ENCODE peak calls at places on chromosome 7, in four cellular contexts. K is esophagus squamous epithelium, U is tibial artery, A is IMR-90. B is an unnamed sample. For H3K4me1, the result is how much of the 10 kb centered on the place peaks cover.

GRCh38 chr7:70836946-70837345 is 295.0 kb upstream of the GALNT17 start:
- DNase-seq in K (no peak), U (no peak), A (no peak), B (no peak)

GRCh38 chr7:149150981-149151380 is 3.7 kb downstream of the ZNF398 start:
- DNase-seq in K (no peak), U (no peak), A (no peak), B (no peak)

GRCh38 chr7:19772323-19772722 is 1.1 kb downstream of the TMEM196 start:
- DNase-seq in K (no peak), U (no peak), A (no peak), B (no peak)

GRCh38 chr7:102843850-102844249 is 69.0 kb upstream of the LRRC17 start:
- DNase-seq in K (no peak), U (no peak), A (no peak), B (no peak)

GRCh38 chr7:132837529-132837928 is 244.4 kb downstream of the CHCHD3 start:
- DNase-seq in K (no peak), U (no peak), A (no peak), B (no peak)

GRCh38 chr7:41189866-41190265 is 513.0 kb downstream of the INHBA start:
- DNase-seq in K (no peak), U (no peak), A (peak), B (no peak)

GRCh38 chr7:148882192-148882591 is 1.9 kb downstream of the EZH2 start:
- DNase-seq in K (no peak), U (no peak), A (no peak), B (no peak)

GRCh38 chr7:55964802-55965470 is 551 bp downstream of the NIPSNAP2 start:
- DNase-seq in K (no peak), U (peak), A (peak), B (peak)

GRCh38 chr7:29285451-29285807 is 90.9 kb downstream of the CHN2 start:
- DNase-seq in K (no peak), U (no peak), A (peak), B (no peak)

GRCh38 chr7:107972986-107973385 is 30.0 kb downstream of the LAMB1 start:
- DNase-seq in K (no peak), U (no peak), A (no peak), B (no peak)

GRCh38 chr7:19362099-19362498 is 216.9 kb upstream of the FERD3L start:
- DNase-seq in K (no peak), U (no peak), A (peak), B (no peak)

GRCh38 chr7:107016312-107016711 is 28.2 kb upstream of the PRKAR2B start:
- DNase-seq in K (no peak), U (no peak), A (no peak), B (no peak)

GRCh38 chr7:5636914-5637313 is 144.5 kb downstream of the RNF216 start:
- DNase-seq in K (no peak), U (peak), A (peak), B (no peak)

GRCh38 chr7:69790915-69791473 is 192.7 kb downstream of the AUTS2 start:
- DNase-seq in K (no peak), U (no peak), A (no peak), B (no peak)

GRCh38 chr7:75966209-75966961 is 28.0 kb downstream of the TMEM120A start:
- DNase-seq in K (no peak), U (peak), A (no peak), B (no peak)
- H3K4me1 ChIP-seq in K (under half), U (half or more), A (under half), B (under half)

DNA sequence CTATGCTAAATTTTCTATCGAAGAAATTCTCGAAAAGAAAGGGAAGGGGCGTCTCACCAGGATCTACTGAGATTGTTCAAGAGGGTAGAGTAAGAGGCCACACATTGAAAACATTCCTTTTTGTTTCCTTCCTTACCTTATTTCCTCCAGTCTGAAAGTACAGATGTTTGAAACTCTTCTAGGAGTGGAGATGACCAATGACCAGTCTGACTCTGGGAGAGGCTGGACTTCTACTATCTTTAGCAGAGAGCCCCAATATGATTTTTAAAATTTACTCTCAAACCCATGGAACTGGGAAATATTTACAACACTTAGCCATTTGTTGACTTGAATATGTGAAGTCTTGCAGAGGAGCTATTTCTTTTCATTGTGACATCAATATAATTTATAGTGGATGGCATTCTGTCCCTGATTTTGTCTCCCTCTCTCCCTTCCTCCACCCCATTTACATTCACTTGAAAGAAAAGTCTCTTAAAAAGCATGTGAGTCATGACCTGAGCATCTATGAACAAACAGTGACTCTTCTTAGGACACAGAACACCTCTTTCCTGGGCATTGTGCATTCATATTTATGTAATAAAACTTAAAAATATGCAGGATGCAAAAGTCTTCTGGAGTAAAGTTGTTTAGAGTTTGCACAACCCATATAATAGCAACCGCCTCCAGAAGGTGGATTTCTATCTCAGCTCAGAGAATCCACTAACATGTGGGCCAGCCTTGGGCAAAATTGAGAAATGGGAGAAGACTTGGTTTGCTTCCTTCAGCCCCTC is 31.2 kb upstream of the BMPER start:
- DNase-seq in K (no peak), U (no peak), A (peak), B (no peak)
- H3K4me3 ChIP-seq in K (no peak), U (no peak), A (no peak), B (no peak)

GRCh38 chr7:3307437-3307836 is 6.4 kb downstream of the SDK1 start:
- DNase-seq in K (no peak), U (no peak), A (peak), B (no peak)
- H3K4me1 ChIP-seq in K (under half), U (under half), A (under half), B (under half)

GRCh38 chr7:44637788-44638594 is 31.6 kb downstream of the OGDH start:
- DNase-seq in K (no peak), U (peak), A (peak), B (peak)
- H3K4me3 ChIP-seq in K (no peak), U (no peak), A (no peak), B (peak)

GRCh38 chr7:139644191-139644590 is 120.7 kb downstream of the CLEC2L start:
- DNase-seq in K (no peak), U (no peak), A (no peak), B (no peak)
- H3K4me1 ChIP-seq in K (under half), U (under half), A (under half), B (under half)

B was measured in effector memory CD4-positive, alpha-beta T cell.